ENCODE peak calls at places on chromosomes 12 and 14, in five cellular contexts. N, E, Q, Z and X are unnamed samples.

GRCh38 chr12:22525426-22525825 is 18.9 kb downstream of the C2CD5 start:
- DNase-seq in N (peak), E (no peak), Q (no peak), Z (no peak), X (no peak)

GRCh38 chr12:13799574-13799973 is 181.8 kb downstream of the GRIN2B start:
- DNase-seq in N (no peak), E (no peak), Q (no peak), Z (no peak), X (no peak)

GRCh38 chr12:55549302-55549701 is at the start of gene OR6C4:
- DNase-seq in N (no peak), E (no peak), Q (no peak), Z (no peak), X (no peak)

GRCh38 chr12:114403044-114403689 is 2.8 kb downstream of the TBX5 start:
- DNase-seq in N (peak), E (no peak), Q (no peak), Z (peak), X (no peak)

GRCh38 chr14:97415907-97416306 is 618.7 kb downstream of the VRK1 start:
- DNase-seq in N (no peak), E (no peak), Q (no peak), Z (no peak), X (no peak)

GRCh38 chr14:33509927-33510535 is 440.8 kb downstream of the EGLN3 start:
- DNase-seq in N (no peak), E (no peak), Q (no peak), Z (no peak), X (no peak)

GRCh38 chr14:89681086-89682018 is 264.3 kb upstream of the FOXN3 start:
- DNase-seq in N (no peak), E (no peak), Q (no peak), Z (no peak), X (no peak)

GRCh38 chr12:52204931-52205505 is 13.2 kb upstream of the KRT80 start:
- DNase-seq in N (no peak), E (peak), Q (no peak), Z (no peak), X (no peak)

GRCh38 chr12:57810450-57810849 is 8.1 kb downstream of the AVIL start:
- DNase-seq in N (peak), E (no peak), Q (peak), Z (no peak), X (peak)

GRCh38 chr14:51562816-51563215 is 88.9 kb upstream of the FRMD6 start:
- DNase-seq in N (peak), E (no peak), Q (no peak), Z (no peak), X (no peak)

GRCh38 chr12:54558759-54559158 is 9.4 kb downstream of the PDE1B start:
- DNase-seq in N (no peak), E (no peak), Q (no peak), Z (no peak), X (no peak)

GRCh38 chr12:108511633-108512540 is 3.2 kb upstream of the FICD start:
- DNase-seq in N (peak), E (peak), Q (peak), Z (peak), X (peak)

GRCh38 chr12:125983094-125983783 is 918.0 kb downstream of the AACS start:
- DNase-seq in N (no peak), E (peak), Q (peak), Z (peak), X (peak)

GRCh38 chr12:62562892-62563291 is 96.3 kb downstream of the MON2 start:
- DNase-seq in N (peak), E (no peak), Q (no peak), Z (no peak), X (no peak)

GRCh38 chr12:129696952-129697351 is 206.9 kb downstream of the TMEM132D start:
- DNase-seq in N (no peak), E (no peak), Q (no peak), Z (no peak), X (no peak)

GRCh38 chr14:43900173-43900655 is 606.9 kb downstream of the FSCB start:
- DNase-seq in N (no peak), E (no peak), Q (no peak), Z (no peak), X (no peak)

GRCh38 chr14:43894534-43894933 is 612.5 kb downstream of the FSCB start:
- DNase-seq in N (peak), E (no peak), Q (peak), Z (no peak), X (peak)

GRCh38 chr14:43896044-43896443 is 611.0 kb downstream of the FSCB start:
- DNase-seq in N (no peak), E (no peak), Q (no peak), Z (no peak), X (no peak)

GRCh38 chr14:43901950-43902349 is 605.1 kb downstream of the FSCB start:
- DNase-seq in N (no peak), E (no peak), Q (no peak), Z (no peak), X (no peak)

DNA sequence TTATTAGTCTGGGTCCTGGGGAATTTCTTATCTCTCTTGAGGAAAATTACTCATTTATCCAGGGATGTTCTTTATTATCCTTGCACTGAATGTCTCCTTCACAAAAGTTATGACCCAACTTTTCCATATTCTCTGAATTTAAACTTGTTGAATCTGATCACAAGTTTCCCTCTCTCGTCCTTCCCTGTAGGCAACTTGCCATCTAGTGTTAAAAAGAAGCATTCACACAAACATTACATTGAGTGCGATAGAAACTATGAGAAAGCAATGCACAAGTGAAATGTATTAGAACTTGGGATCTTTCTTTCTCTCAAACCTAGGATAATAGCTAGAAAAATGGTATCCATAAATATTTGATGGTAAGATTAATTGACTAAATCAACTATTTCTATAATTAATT is 608.4 kb downstream of the FSCB start:
- DNase-seq in N (no peak), E (no peak), Q (no peak), Z (no peak), X (no peak)
- TF ChIP-seq CTCF in N (no peak), E (no peak), Q (no peak), Z (no peak), X (no peak)

GRCh38 chr14:30468354-30468753 is 90.6 kb upstream of the G2E3 start:
- DNase-seq in N (no peak), E (no peak), Q (no peak), Z (no peak), X (no peak)
- TF ChIP-seq POLR2A in N (no peak), E (no peak), Q (no peak), Z (no peak), X (no peak)

GRCh38 chr12:286531-287300 is 24.1 kb upstream of the SLC6A13 start:
- DNase-seq in N (no peak), E (no peak), Q (no peak), Z (no peak), X (no peak)
- TF ChIP-seq CTCF in N (no peak), E (no peak), Q (no peak), Z (no peak), X (no peak)

DNA sequence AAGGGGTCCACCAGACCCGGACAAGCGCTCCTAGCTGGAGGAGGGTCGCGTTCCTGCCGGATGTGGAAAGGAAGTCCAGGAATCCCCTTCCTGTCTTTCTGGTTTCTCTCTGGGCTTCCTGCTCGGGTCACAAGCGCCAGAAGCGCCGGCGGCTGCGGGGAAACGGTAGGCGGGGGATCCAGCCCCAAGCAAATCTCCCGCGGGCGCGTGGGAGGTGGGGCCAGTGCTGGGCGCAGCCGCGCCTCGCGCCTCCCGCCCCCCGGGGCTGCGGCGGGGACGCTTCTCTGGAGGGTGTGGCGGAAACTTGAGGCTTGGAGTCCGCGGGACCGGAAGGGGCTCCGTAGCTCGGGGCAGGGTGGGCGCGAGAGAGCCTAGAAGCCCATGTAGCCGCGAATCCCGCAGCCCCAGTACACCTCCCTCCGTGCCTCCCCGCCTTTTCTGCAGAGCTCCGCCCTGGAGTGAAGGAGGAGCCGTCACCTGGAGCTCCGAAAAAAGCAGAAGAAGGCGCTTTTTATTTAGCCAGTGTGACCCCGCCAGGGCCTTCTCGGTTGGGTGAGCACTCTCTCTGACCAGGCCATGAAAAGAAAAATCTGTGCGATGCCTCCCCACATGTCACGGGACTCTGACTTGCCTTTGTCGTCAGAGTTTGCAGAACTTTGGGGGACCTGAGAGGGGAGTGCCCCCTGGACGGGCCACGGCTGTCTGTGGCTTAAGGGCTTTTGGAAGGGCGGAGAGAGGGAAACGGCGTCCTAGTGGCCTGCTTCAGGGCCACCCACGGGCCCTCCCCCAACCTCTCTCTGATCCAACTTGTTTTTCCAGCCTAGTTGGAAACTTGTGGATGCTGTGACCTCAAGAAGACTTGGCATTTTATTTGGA is 21.4 kb upstream of the CLEC2D start:
- DNase-seq in N (peak), E (peak), Q (peak), Z (peak), X (peak)
- TF ChIP-seq POLR2A in N (peak), E (no peak), Q (peak), Z (peak), X (peak)

GRCh38 chr12:50579757-50580267 is 75.0 kb downstream of the DIP2B start:
- DNase-seq in N (peak), E (no peak), Q (no peak), Z (no peak), X (no peak)
- TF ChIP-seq CTCF in N (no peak), E (no peak), Q (no peak), Z (no peak), X (no peak)

DNA sequence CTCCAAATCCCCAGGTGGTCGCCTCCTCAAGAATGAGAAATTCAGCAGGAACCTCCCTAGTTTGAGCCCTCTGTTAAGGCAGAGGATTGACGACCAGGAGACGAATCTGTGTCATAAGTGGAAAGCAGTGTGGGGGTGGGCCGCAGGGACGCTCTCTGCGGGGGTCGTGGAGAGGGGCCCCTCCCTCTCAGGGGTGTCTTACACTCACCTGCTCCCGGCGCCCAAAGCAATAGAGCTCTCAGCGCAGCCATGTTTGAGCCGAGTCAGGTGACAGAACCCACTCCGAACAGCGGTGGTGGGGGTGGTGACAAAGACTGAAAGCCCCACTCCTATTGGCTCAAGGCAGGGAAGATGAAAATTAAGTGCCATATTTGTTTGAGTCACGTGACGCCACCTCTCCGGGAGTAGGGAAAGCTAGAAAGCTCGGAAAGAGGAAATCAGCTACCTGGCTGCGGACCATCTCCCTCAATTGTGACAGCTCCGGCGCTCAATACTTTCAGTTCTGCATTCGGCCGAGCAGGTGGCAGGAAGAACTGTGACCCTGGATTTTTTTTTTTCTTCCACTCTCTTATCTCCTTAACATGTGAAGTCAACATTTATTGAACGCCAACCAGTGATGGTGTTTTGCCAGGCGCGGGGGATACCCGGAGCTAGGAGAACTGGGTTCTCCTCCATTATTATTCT is at the start of gene ZFYVE26:
- DNase-seq in N (peak), E (peak), Q (peak), Z (peak), X (peak)
- TF ChIP-seq POLR2A in N (no peak), E (peak), Q (peak), Z (peak), X (peak)